ENCODE peak calls at places on chromosome 7, in seven cellular contexts. One of them, this sample, is unnamed.

GRCh38 chr7:32890010-32890552 is 1.5 kb downstream of the KBTBD2 start:
- DNase-seq in H1: no peak
- DNase-seq in HCT116: no peak
- DNase-seq in GM12878: no peak
- DNase-seq in Panc1: no peak
- DNase-seq in SK-N-SH: no peak
- DNase-seq in HepG2: peak
- DNase-seq in this sample: no peak

GRCh38 chr7:139571190-139571589 is 47.7 kb downstream of the CLEC2L start:
- DNase-seq in HCT116: no peak
- DNase-seq in H1: no peak
- DNase-seq in HepG2: no peak
- DNase-seq in SK-N-SH: no peak
- DNase-seq in Panc1: no peak
- DNase-seq in GM12878: no peak
- DNase-seq in this sample: no peak

GRCh38 chr7:40697653-40698052 is 562.8 kb downstream of the SUGCT start:
- DNase-seq in HepG2: no peak
- DNase-seq in Panc1: no peak
- DNase-seq in HCT116: no peak
- DNase-seq in GM12878: no peak
- DNase-seq in H1: no peak
- DNase-seq in SK-N-SH: no peak
- DNase-seq in this sample: no peak

GRCh38 chr7:54109501-54109900 is 432.7 kb upstream of the VSTM2A start:
- DNase-seq in GM12878: no peak
- DNase-seq in HepG2: no peak
- DNase-seq in SK-N-SH: no peak
- DNase-seq in Panc1: no peak
- DNase-seq in HCT116: no peak
- DNase-seq in H1: no peak
- DNase-seq in this sample: no peak

GRCh38 chr7:64558781-64559180 is 4.1 kb downstream of the ZNF680 start:
- DNase-seq in HCT116: no peak
- DNase-seq in GM12878: no peak
- DNase-seq in HepG2: no peak
- DNase-seq in SK-N-SH: no peak
- DNase-seq in H1: no peak
- DNase-seq in Panc1: no peak
- DNase-seq in this sample: no peak

GRCh38 chr7:117834983-117835664 is 38.1 kb downstream of the CTTNBP2 start:
- DNase-seq in HepG2: no peak
- DNase-seq in H1: no peak
- DNase-seq in GM12878: no peak
- DNase-seq in SK-N-SH: no peak
- DNase-seq in Panc1: no peak
- DNase-seq in HCT116: no peak
- DNase-seq in this sample: no peak

GRCh38 chr7:106471686-106472440 is 187.1 kb upstream of the NAMPT start:
- DNase-seq in GM12878: no peak
- DNase-seq in HepG2: no peak
- DNase-seq in Panc1: no peak
- DNase-seq in SK-N-SH: no peak
- DNase-seq in H1: no peak
- DNase-seq in HCT116: no peak
- DNase-seq in this sample: no peak

GRCh38 chr7:113698556-113699220 is 220.1 kb downstream of the PPP1R3A start:
- DNase-seq in GM12878: no peak
- DNase-seq in HepG2: peak
- DNase-seq in Panc1: peak
- DNase-seq in H1: no peak
- DNase-seq in HCT116: peak
- DNase-seq in SK-N-SH: peak
- DNase-seq in this sample: peak

GRCh38 chr7:75649462-75649861 is 89.3 kb downstream of the HIP1 start:
- DNase-seq in HepG2: no peak
- DNase-seq in GM12878: no peak
- DNase-seq in Panc1: no peak
- DNase-seq in SK-N-SH: no peak
- DNase-seq in H1: peak
- DNase-seq in HCT116: no peak
- DNase-seq in this sample: no peak

GRCh38 chr7:24576171-24577052 is 3.2 kb downstream of the PALS2 start:
- DNase-seq in SK-N-SH: peak
- DNase-seq in GM12878: peak
- DNase-seq in HCT116: peak
- DNase-seq in Panc1: peak
- DNase-seq in HepG2: peak
- DNase-seq in H1: no peak
- DNase-seq in this sample: peak

GRCh38 chr7:17672774-17673173 is 267.5 kb downstream of the SNX13 start:
- DNase-seq in GM12878: no peak
- DNase-seq in HepG2: no peak
- DNase-seq in Panc1: no peak
- DNase-seq in SK-N-SH: no peak
- DNase-seq in HCT116: no peak
- DNase-seq in H1: no peak
- DNase-seq in this sample: no peak

GRCh38 chr7:43612128-43612527 is 29.2 kb downstream of the STK17A start:
- DNase-seq in Panc1: no peak
- DNase-seq in HepG2: no peak
- DNase-seq in SK-N-SH: no peak
- DNase-seq in H1: no peak
- DNase-seq in HCT116: no peak
- DNase-seq in GM12878: no peak
- DNase-seq in this sample: no peak

GRCh38 chr7:2968616-2969397 is 74.9 kb downstream of the CARD11 start:
- DNase-seq in SK-N-SH: no peak
- DNase-seq in Panc1: no peak
- DNase-seq in H1: no peak
- DNase-seq in GM12878: no peak
- DNase-seq in HCT116: no peak
- DNase-seq in HepG2: no peak
- DNase-seq in this sample: no peak

GRCh38 chr7:41573017-41573416 is 129.9 kb downstream of the INHBA start:
- DNase-seq in H1: no peak
- DNase-seq in HepG2: no peak
- DNase-seq in HCT116: no peak
- DNase-seq in GM12878: no peak
- DNase-seq in SK-N-SH: no peak
- DNase-seq in Panc1: peak
- DNase-seq in this sample: no peak

GRCh38 chr7:43630466-43630865 is 47.6 kb downstream of the STK17A start:
- DNase-seq in H1: no peak
- DNase-seq in Panc1: no peak
- DNase-seq in HepG2: no peak
- DNase-seq in SK-N-SH: no peak
- DNase-seq in GM12878: no peak
- DNase-seq in HCT116: no peak
- DNase-seq in this sample: no peak

GRCh38 chr7:148334959-148335577 is 255.5 kb upstream of the C7orf33 start:
- DNase-seq in HepG2: no peak
- DNase-seq in Panc1: no peak
- DNase-seq in HCT116: no peak
- DNase-seq in SK-N-SH: no peak
- DNase-seq in GM12878: no peak
- DNase-seq in H1: no peak
- DNase-seq in this sample: no peak

DNA sequence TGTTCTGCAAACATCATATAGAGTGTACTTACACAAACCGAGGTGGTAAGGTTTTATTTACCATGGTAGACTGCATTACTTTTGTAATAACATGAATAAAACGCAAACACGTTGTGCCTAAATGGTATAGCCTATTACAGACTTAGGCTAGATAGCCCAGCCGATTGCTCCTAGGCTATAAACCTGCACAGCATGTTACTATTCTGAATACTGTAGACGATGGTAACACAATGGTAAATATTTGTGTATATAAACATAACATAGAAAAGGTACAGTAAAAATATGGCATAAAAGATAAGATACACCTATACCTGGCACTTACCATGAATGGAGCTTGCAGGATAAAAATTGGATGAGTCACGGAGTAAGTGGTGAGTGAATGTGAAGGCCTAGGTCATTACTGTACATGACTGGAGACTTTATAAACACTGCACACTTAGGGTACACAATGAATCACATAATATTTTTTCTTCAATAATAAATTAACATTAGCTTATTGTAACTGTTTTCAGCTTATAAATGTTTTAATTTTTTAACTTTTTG is 16.3 kb downstream of the AKR1D1 start:
- DNase-seq in HCT116: no peak
- DNase-seq in GM12878: no peak
- DNase-seq in SK-N-SH: no peak
- DNase-seq in Panc1: no peak
- DNase-seq in HepG2: no peak
- DNase-seq in H1: no peak
- DNase-seq in this sample: no peak
- TF ChIP-seq SIN3A in HCT116: no peak
- TF ChIP-seq SIN3A in GM12878: no peak
- TF ChIP-seq SIN3A in SK-N-SH: no peak
- TF ChIP-seq SIN3A in Panc1: no peak
- TF ChIP-seq SIN3A in HepG2: no peak
- TF ChIP-seq SIN3A in H1: no peak
- TF ChIP-seq SIN3A in this sample: no peak

DNA sequence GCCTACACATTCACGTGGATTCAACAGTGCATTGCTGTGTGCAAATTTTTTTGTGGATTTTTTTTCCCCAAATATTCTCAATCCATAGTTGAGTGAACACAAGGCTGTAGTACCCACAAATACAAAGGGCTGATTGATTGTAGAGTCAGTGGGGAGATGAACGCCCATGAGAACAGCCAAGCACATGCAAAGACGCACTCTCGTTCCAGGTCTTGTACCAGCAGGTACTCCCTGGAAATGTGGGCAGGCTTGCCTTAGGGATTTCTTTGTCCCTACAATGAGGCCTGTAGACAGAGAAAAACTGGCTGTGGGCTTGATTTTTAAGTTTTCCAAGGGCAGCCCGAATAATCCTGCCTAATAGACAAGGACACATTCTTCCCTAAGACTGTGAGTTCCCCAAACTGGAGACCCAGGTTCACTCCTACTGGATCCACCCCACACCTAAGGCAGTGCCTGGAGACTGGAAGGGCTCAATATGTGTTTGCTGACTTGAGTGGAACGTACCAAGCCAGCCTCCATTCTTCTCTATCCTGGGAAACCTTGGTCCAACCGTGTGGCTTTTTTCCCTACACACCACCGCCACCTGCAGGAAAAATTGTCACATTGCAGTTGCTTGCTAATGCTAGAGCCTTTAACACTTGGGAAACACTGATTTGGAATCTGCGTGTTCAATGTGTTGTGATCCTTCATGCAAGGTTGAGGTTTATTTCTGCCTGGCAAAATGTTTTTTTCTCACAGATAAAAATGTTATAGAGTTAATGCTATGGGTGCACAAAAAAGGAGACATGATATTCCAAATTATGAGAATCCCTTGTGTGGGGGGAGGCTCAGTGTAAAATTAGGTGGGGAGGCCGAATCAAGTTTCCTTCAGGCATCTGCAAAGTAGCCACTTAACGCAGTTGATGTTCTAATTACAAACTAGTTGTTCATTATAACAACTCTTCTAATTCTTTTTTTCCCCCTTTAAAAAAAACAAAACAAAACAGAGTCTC is 49.3 kb downstream of the PPP1R17 start:
- DNase-seq in HepG2: peak
- DNase-seq in H1: peak
- DNase-seq in HCT116: peak
- DNase-seq in SK-N-SH: peak
- DNase-seq in GM12878: no peak
- DNase-seq in Panc1: peak
- DNase-seq in this sample: peak
- TF ChIP-seq SIN3A in HepG2: no peak
- TF ChIP-seq SIN3A in H1: no peak
- TF ChIP-seq SIN3A in HCT116: no peak
- TF ChIP-seq SIN3A in SK-N-SH: no peak
- TF ChIP-seq SIN3A in GM12878: no peak
- TF ChIP-seq SIN3A in Panc1: no peak
- TF ChIP-seq SIN3A in this sample: no peak

GRCh38 chr7:134554417-134554966 is 5.6 kb downstream of the AKR1B15 start:
- DNase-seq in Panc1: no peak
- DNase-seq in HCT116: no peak
- DNase-seq in H1: no peak
- DNase-seq in HepG2: no peak
- DNase-seq in SK-N-SH: no peak
- DNase-seq in GM12878: peak
- DNase-seq in this sample: no peak

GRCh38 chr7:134562136-134562535 is 13.2 kb downstream of the AKR1B15 start:
- DNase-seq in HCT116: no peak
- DNase-seq in GM12878: no peak
- DNase-seq in Panc1: no peak
- DNase-seq in HepG2: no peak
- DNase-seq in H1: no peak
- DNase-seq in SK-N-SH: no peak
- DNase-seq in this sample: no peak

GRCh38 chr7:134553976-134554375 is 5.1 kb downstream of the AKR1B15 start:
- DNase-seq in H1: no peak
- DNase-seq in Panc1: no peak
- DNase-seq in SK-N-SH: no peak
- DNase-seq in GM12878: no peak
- DNase-seq in HCT116: no peak
- DNase-seq in HepG2: peak
- DNase-seq in this sample: no peak

GRCh38 chr7:134557391-134557790 is 8.5 kb downstream of the AKR1B15 start:
- DNase-seq in HCT116: no peak
- DNase-seq in SK-N-SH: no peak
- DNase-seq in H1: no peak
- DNase-seq in Panc1: no peak
- DNase-seq in HepG2: no peak
- DNase-seq in GM12878: no peak
- DNase-seq in this sample: no peak

GRCh38 chr7:134558370-134558769 is 9.5 kb downstream of the AKR1B15 start:
- DNase-seq in GM12878: no peak
- DNase-seq in H1: no peak
- DNase-seq in HepG2: no peak
- DNase-seq in SK-N-SH: no peak
- DNase-seq in HCT116: no peak
- DNase-seq in Panc1: no peak
- DNase-seq in this sample: no peak
- TF ChIP-seq SIN3A in GM12878: no peak
- TF ChIP-seq SIN3A in H1: no peak
- TF ChIP-seq SIN3A in HepG2: no peak
- TF ChIP-seq SIN3A in SK-N-SH: no peak
- TF ChIP-seq SIN3A in HCT116: no peak
- TF ChIP-seq SIN3A in Panc1: no peak
- TF ChIP-seq SIN3A in this sample: no peak

DNA sequence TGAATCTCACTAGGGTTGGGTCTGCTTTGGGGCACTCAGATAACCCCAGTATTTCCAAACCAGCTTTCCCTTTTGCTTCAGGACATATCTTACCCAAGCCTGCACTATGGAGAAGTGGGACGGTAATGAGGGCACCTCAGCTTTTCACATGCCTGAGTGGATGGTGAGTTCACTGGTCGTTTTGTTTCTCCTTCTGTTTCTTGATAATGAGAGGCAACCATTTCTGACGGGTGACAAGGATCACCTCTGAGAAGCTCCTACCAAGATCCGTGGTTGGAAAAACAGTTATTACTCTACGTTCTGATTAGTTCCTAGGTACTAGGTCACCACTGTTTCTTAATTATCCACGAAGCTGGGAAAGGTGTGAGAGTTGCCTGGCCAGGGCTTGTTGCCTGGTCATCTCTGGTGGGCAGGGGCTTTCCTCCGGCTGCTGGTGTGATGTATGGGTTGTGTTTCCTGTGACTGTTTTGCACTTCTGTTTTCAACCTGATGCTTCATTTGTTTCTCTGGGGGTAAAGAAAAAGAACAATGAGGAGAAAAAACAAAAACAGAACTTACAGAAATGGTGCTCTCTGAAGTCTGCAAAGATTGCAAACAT is 65.7 kb upstream of the STRIP2 start:
- DNase-seq in GM12878: peak
- DNase-seq in H1: no peak
- DNase-seq in HCT116: no peak
- DNase-seq in HepG2: no peak
- DNase-seq in Panc1: no peak
- DNase-seq in SK-N-SH: no peak
- DNase-seq in this sample: no peak
- TF ChIP-seq SIN3A in GM12878: peak
- TF ChIP-seq SIN3A in H1: no peak
- TF ChIP-seq SIN3A in HCT116: no peak
- TF ChIP-seq SIN3A in HepG2: no peak
- TF ChIP-seq SIN3A in Panc1: no peak
- TF ChIP-seq SIN3A in SK-N-SH: no peak
- TF ChIP-seq SIN3A in this sample: no peak